ENCODE peak calls at places on chromosomes 1 and 21, in eight cellular contexts. V is NCI-H460; K is astrocyte of the hippocampus; Z is activated T-cell treated with anti-CD3 and anti-CD28 coated beads for 48 hours; J is fibroblast of gingiva; R is activated CD4-positive, CD25-positive, alpha-beta regulatory T cell treated with anti-CD3 and anti-CD28 coated beads, Interleukin-2, amount 50 U/mL, for 72 hours; U is neuronal stem cell; M is mesendoderm. T is an unnamed sample.

GRCh38 chr1:160726498-160727391 is 12.3 kb upstream of the SLAMF7 start:
- DNase-seq in R (no peak), K (peak; percentile 58), J (no peak), V (peak; percentile 78), Z (peak; percentile 46), U (peak; percentile 73), M (peak; percentile 97), T (peak; percentile 65)

GRCh38 chr21:37119421-37120218 is 46.6 kb downstream of the TTC3 start:
- DNase-seq in J (no peak), M (peak; percentile 72), Z (peak; percentile 4), K (no peak), V (no peak), U (no peak), R (no peak), T (no peak)

GRCh38 chr1:55064071-55064581 is 24.8 kb downstream of the PCSK9 start:
- DNase-seq in R (no peak), Z (no peak), K (peak; percentile 31), J (no peak), U (no peak), M (no peak), V (peak; percentile 22), T (no peak)

GRCh38 chr1:116092752-116093489 is 18.3 kb upstream of the MAB21L3 start:
- DNase-seq in Z (no peak), R (no peak), U (no peak), K (no peak), M (no peak), J (no peak), V (no peak), T (no peak)

GRCh38 chr1:113874017-113874879 is 2.7 kb upstream of the PTPN22 start:
- DNase-seq in M (peak; percentile 48), V (no peak), J (no peak), K (no peak), Z (no peak), U (no peak), R (no peak), T (peak; percentile 88)

GRCh38 chr1:154989195-154989860 is 4.1 kb upstream of the LENEP start:
- DNase-seq in Z (no peak), V (no peak), R (no peak), U (no peak), J (no peak), M (no peak), K (no peak), T (no peak)

GRCh38 chr21:42115136-42115683 is 44.1 kb downstream of the UMODL1 start:
- DNase-seq in K (no peak), J (no peak), U (no peak), R (no peak), Z (no peak), V (no peak), M (no peak), T (no peak)

GRCh38 chr1:51624851-51625250 is 8.0 kb downstream of the OSBPL9 start:
- DNase-seq in U (no peak), R (no peak), Z (no peak), K (no peak), M (no peak), J (peak; percentile 13), V (no peak), T (no peak)

GRCh38 chr1:185338719-185339622 is 21.9 kb upstream of the IVNS1ABP start:
- DNase-seq in R (no peak), U (no peak), M (no peak), Z (no peak), V (no peak), K (peak; percentile 47), J (no peak), T (peak; percentile 66)

GRCh38 chr1:24015226-24016210 is 35.4 kb upstream of the SRSF10 start:
- DNase-seq in K (no peak), M (no peak), Z (no peak), R (no peak), V (no peak), J (peak; percentile 81), U (no peak), T (peak; percentile 52)

GRCh38 chr21:43286196-43286595 is 117.4 kb downstream of the CRYAA start:
- DNase-seq in J (no peak), U (no peak), V (no peak), K (no peak), M (no peak), R (no peak), Z (no peak), T (no peak)

GRCh38 chr1:162854245-162854860 is 6.6 kb downstream of the CCDC190 start:
- DNase-seq in U (no peak), M (peak; percentile 76), V (peak; percentile 72), J (peak; percentile 75), R (peak; percentile 31), K (peak; percentile 84), Z (peak; percentile 23), T (peak; percentile 78)

GRCh38 chr1:58133562-58133961 is 413.0 kb downstream of the OMA1 start:
- DNase-seq in R (no peak), U (no peak), J (no peak), V (no peak), Z (no peak), K (no peak), M (no peak), T (no peak)

GRCh38 chr1:10791117-10791951 is 5.1 kb downstream of the CASZ1 start:
- DNase-seq in V (no peak), M (peak; percentile 22), U (no peak), R (no peak), J (no peak), K (no peak), Z (no peak), T (peak; percentile 70)

GRCh38 chr1:213138892-213139291 is 87.9 kb downstream of the RPS6KC1 start:
- DNase-seq in Z (no peak), J (peak; percentile 62), U (no peak), V (no peak), K (peak; percentile 44), R (no peak), M (no peak), T (no peak)

GRCh38 chr1:46798820-46799219 is at the start of gene CYP4B1:
- DNase-seq in M (no peak), R (no peak), Z (no peak), V (no peak), J (no peak), U (no peak), K (no peak), T (no peak)